ENCODE peak calls at places on chromosomes 11 and 22, in seven cellular contexts. One of them, this sample, is unnamed.

GRCh38 chr11:8180469-8180868 is 11.6 kb upstream of the RIC3 start:
- DNase-seq in effector memory CD4-positive, alpha-beta T cell: no peak
- DNase-seq in neuronal stem cell: no peak
- DNase-seq in A549: no peak
- DNase-seq in right lobe of liver: no peak
- DNase-seq in GM23338: peak
- DNase-seq in cardiac muscle cell: no peak
- DNase-seq in this sample: no peak

GRCh38 chr11:73185680-73186293 is 32.3 kb upstream of the P2RY2 start:
- DNase-seq in neuronal stem cell: no peak
- DNase-seq in cardiac muscle cell: peak
- DNase-seq in right lobe of liver: no peak
- DNase-seq in A549: peak
- DNase-seq in GM23338: no peak
- DNase-seq in effector memory CD4-positive, alpha-beta T cell: no peak
- DNase-seq in this sample: no peak

GRCh38 chr22:16957781-16958180 is 50.2 kb downstream of the GAB4 start:
- DNase-seq in A549: no peak
- DNase-seq in cardiac muscle cell: no peak
- DNase-seq in GM23338: no peak
- DNase-seq in effector memory CD4-positive, alpha-beta T cell: no peak
- DNase-seq in right lobe of liver: no peak
- DNase-seq in neuronal stem cell: no peak
- DNase-seq in this sample: no peak

GRCh38 chr11:26188559-26188958 is 143.4 kb upstream of the ANO3 start:
- DNase-seq in right lobe of liver: no peak
- DNase-seq in effector memory CD4-positive, alpha-beta T cell: no peak
- DNase-seq in neuronal stem cell: no peak
- DNase-seq in GM23338: no peak
- DNase-seq in A549: no peak
- DNase-seq in cardiac muscle cell: peak
- DNase-seq in this sample: no peak

GRCh38 chr22:46800102-46800857 is 37.8 kb downstream of the TBC1D22A start:
- DNase-seq in GM23338: no peak
- DNase-seq in cardiac muscle cell: no peak
- DNase-seq in effector memory CD4-positive, alpha-beta T cell: no peak
- DNase-seq in right lobe of liver: no peak
- DNase-seq in A549: no peak
- DNase-seq in neuronal stem cell: no peak
- DNase-seq in this sample: no peak

GRCh38 chr11:27718346-27718852 is 18.1 kb upstream of the BDNF start:
- DNase-seq in cardiac muscle cell: peak
- DNase-seq in right lobe of liver: no peak
- DNase-seq in GM23338: peak
- DNase-seq in neuronal stem cell: peak
- DNase-seq in effector memory CD4-positive, alpha-beta T cell: no peak
- DNase-seq in A549: peak
- DNase-seq in this sample: peak

GRCh38 chr11:127531167-127531566 is 530.6 kb upstream of the KIRREL3 start:
- DNase-seq in right lobe of liver: no peak
- DNase-seq in GM23338: no peak
- DNase-seq in A549: no peak
- DNase-seq in neuronal stem cell: no peak
- DNase-seq in effector memory CD4-positive, alpha-beta T cell: no peak
- DNase-seq in cardiac muscle cell: no peak
- DNase-seq in this sample: no peak

GRCh38 chr11:132008872-132009271 is 638.5 kb downstream of the NTM start:
- DNase-seq in cardiac muscle cell: no peak
- DNase-seq in right lobe of liver: no peak
- DNase-seq in neuronal stem cell: peak
- DNase-seq in effector memory CD4-positive, alpha-beta T cell: no peak
- DNase-seq in A549: no peak
- DNase-seq in GM23338: peak
- DNase-seq in this sample: no peak

GRCh38 chr22:16915711-16916110 is 90.5 kb upstream of the XKR3 start:
- DNase-seq in neuronal stem cell: no peak
- DNase-seq in right lobe of liver: no peak
- DNase-seq in cardiac muscle cell: no peak
- DNase-seq in GM23338: no peak
- DNase-seq in effector memory CD4-positive, alpha-beta T cell: no peak
- DNase-seq in A549: no peak
- DNase-seq in this sample: no peak

GRCh38 chr22:44112191-44112590 is 68.5 kb upstream of the PARVG start:
- DNase-seq in cardiac muscle cell: no peak
- DNase-seq in right lobe of liver: no peak
- DNase-seq in effector memory CD4-positive, alpha-beta T cell: no peak
- DNase-seq in A549: no peak
- DNase-seq in GM23338: no peak
- DNase-seq in neuronal stem cell: no peak
- DNase-seq in this sample: no peak

GRCh38 chr11:129814244-129814992 is 1.2 kb upstream of the TMEM45B start:
- DNase-seq in A549: no peak
- DNase-seq in neuronal stem cell: no peak
- DNase-seq in effector memory CD4-positive, alpha-beta T cell: peak
- DNase-seq in cardiac muscle cell: no peak
- DNase-seq in GM23338: peak
- DNase-seq in right lobe of liver: no peak
- DNase-seq in this sample: no peak

GRCh38 chr11:32100495-32100894 is 9.6 kb downstream of the RCN1 start:
- DNase-seq in neuronal stem cell: no peak
- DNase-seq in right lobe of liver: no peak
- DNase-seq in A549: no peak
- DNase-seq in cardiac muscle cell: peak
- DNase-seq in effector memory CD4-positive, alpha-beta T cell: no peak
- DNase-seq in GM23338: no peak
- DNase-seq in this sample: no peak

GRCh38 chr22:24426436-24426835 is 963 bp upstream of the ADORA2A start:
- DNase-seq in right lobe of liver: no peak
- DNase-seq in GM23338: no peak
- DNase-seq in cardiac muscle cell: no peak
- DNase-seq in A549: no peak
- DNase-seq in effector memory CD4-positive, alpha-beta T cell: no peak
- DNase-seq in neuronal stem cell: no peak
- DNase-seq in this sample: no peak

GRCh38 chr11:17384002-17384511 is 4.4 kb downstream of the KCNJ11 start:
- DNase-seq in neuronal stem cell: peak
- DNase-seq in effector memory CD4-positive, alpha-beta T cell: peak
- DNase-seq in cardiac muscle cell: peak
- DNase-seq in A549: peak
- DNase-seq in right lobe of liver: peak
- DNase-seq in GM23338: peak
- DNase-seq in this sample: peak

GRCh38 chr11:117704416-117705150 is 92.4 kb downstream of the DSCAML1 start:
- DNase-seq in effector memory CD4-positive, alpha-beta T cell: no peak
- DNase-seq in right lobe of liver: no peak
- DNase-seq in GM23338: no peak
- DNase-seq in neuronal stem cell: no peak
- DNase-seq in cardiac muscle cell: no peak
- DNase-seq in A549: no peak
- DNase-seq in this sample: peak

GRCh38 chr11:42591841-42592240 is 720.0 kb upstream of the API5 start:
- DNase-seq in A549: no peak
- DNase-seq in cardiac muscle cell: no peak
- DNase-seq in GM23338: no peak
- DNase-seq in right lobe of liver: no peak
- DNase-seq in neuronal stem cell: no peak
- DNase-seq in effector memory CD4-positive, alpha-beta T cell: no peak
- DNase-seq in this sample: no peak

GRCh38 chr11:15006139-15006759 is 34.1 kb upstream of the CALCA start:
- DNase-seq in A549: no peak
- DNase-seq in effector memory CD4-positive, alpha-beta T cell: no peak
- DNase-seq in right lobe of liver: no peak
- DNase-seq in neuronal stem cell: no peak
- DNase-seq in cardiac muscle cell: peak
- DNase-seq in GM23338: peak
- DNase-seq in this sample: no peak
- H3K27ac ChIP-seq in A549: no peak
- H3K27ac ChIP-seq in effector memory CD4-positive, alpha-beta T cell: no peak
- H3K27ac ChIP-seq in right lobe of liver: no peak
- H3K27ac ChIP-seq in neuronal stem cell: no peak
- H3K27ac ChIP-seq in cardiac muscle cell: no peak
- H3K27ac ChIP-seq in GM23338: no peak
- H3K27ac ChIP-seq in this sample: no peak

DNA sequence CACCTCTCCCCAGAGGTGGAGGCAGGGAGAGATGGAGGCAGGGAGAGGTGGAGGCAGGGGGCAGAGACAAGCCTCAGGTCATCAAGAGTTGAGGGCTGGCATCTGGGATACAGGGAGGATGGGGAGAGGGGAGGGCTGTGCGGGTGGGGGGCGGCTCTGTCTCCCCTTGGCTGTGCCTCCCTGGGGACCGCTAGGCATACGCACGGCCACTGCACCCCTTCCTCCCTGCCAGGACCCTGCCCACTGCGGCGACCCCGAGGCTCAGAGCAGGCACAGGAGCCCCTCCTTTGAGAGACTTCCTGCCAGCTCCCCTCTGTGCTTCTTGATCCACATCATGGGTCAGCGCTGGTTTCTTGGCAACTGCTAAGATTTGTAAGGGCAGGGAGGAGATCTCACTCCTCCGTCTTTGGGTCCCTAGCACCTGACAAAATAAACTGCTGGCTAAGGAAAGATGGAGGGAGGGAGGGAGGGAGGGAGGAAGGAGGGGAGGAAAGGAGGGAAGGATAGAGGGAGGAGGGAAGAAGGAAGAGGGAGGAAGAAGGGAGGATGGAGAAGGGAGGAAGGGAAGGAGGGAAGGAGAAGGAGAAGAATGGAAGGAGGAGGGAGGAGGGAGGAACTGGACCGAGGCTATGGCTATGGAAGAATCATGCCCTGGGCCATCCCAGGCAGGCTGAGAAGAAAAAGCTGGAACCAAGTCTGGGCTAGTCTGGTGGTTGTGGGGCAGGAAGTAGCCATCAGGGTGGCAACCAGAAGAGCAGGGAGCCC is 18.5 kb downstream of the PRR33 start:
- DNase-seq in cardiac muscle cell: peak
- DNase-seq in A549: no peak
- DNase-seq in neuronal stem cell: no peak
- DNase-seq in GM23338: no peak
- DNase-seq in right lobe of liver: no peak
- DNase-seq in effector memory CD4-positive, alpha-beta T cell: no peak
- DNase-seq in this sample: no peak
- H3K27ac ChIP-seq in cardiac muscle cell: no peak
- H3K27ac ChIP-seq in A549: no peak
- H3K27ac ChIP-seq in neuronal stem cell: no peak
- H3K27ac ChIP-seq in GM23338: no peak
- H3K27ac ChIP-seq in right lobe of liver: no peak
- H3K27ac ChIP-seq in effector memory CD4-positive, alpha-beta T cell: peak
- H3K27ac ChIP-seq in this sample: no peak

DNA sequence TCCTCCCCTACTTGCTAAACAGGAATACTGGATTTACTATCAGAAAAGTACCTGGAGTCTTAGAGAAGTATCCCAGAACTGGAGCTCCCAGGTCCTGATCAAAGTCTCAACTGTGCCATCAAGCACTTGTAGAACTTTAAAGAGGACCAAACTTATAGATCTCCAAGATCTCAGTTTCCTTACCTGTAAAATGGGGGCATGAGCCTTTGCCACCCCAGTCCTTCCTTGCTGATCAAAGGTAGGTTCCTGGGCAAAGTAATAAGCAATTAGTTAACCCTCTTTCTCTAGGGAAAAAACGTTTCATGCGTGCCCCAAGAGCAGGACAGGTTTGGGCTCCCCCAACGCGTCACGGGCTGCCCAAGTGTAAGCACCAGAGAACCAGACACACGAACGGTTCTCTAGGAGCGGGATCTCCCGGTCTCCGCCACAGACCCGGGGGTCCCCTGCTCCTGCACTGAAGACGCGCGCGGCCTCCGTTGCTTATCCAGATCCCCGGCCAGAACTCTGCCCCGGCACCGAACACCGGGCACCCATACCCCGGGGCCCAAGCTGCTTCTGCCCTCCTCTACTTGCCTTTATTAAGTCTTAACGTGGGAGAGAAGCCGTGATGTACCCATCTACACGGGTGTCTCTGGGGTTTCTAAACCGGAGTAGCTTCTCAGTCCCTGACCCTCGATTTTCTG is 505 bp downstream of the ZNF214 start:
- DNase-seq in neuronal stem cell: no peak
- DNase-seq in cardiac muscle cell: peak
- DNase-seq in GM23338: peak
- DNase-seq in A549: no peak
- DNase-seq in right lobe of liver: peak
- DNase-seq in effector memory CD4-positive, alpha-beta T cell: no peak
- DNase-seq in this sample: no peak
- H3K27ac ChIP-seq in neuronal stem cell: peak
- H3K27ac ChIP-seq in cardiac muscle cell: peak
- H3K27ac ChIP-seq in GM23338: no peak
- H3K27ac ChIP-seq in A549: peak
- H3K27ac ChIP-seq in right lobe of liver: peak
- H3K27ac ChIP-seq in effector memory CD4-positive, alpha-beta T cell: no peak
- H3K27ac ChIP-seq in this sample: peak

GRCh38 chr11:1271002-1271401 is 38.4 kb downstream of the TOLLIP start:
- DNase-seq in neuronal stem cell: no peak
- DNase-seq in GM23338: no peak
- DNase-seq in effector memory CD4-positive, alpha-beta T cell: no peak
- DNase-seq in right lobe of liver: no peak
- DNase-seq in cardiac muscle cell: peak
- DNase-seq in A549: no peak
- DNase-seq in this sample: no peak

GRCh38 chr11:1269957-1270356 is 39.5 kb downstream of the TOLLIP start:
- DNase-seq in effector memory CD4-positive, alpha-beta T cell: no peak
- DNase-seq in cardiac muscle cell: no peak
- DNase-seq in neuronal stem cell: no peak
- DNase-seq in right lobe of liver: no peak
- DNase-seq in GM23338: no peak
- DNase-seq in A549: no peak
- DNase-seq in this sample: no peak

GRCh38 chr11:1270476-1270875 is 39.0 kb downstream of the TOLLIP start:
- DNase-seq in neuronal stem cell: no peak
- DNase-seq in GM23338: no peak
- DNase-seq in cardiac muscle cell: no peak
- DNase-seq in right lobe of liver: no peak
- DNase-seq in effector memory CD4-positive, alpha-beta T cell: no peak
- DNase-seq in A549: no peak
- DNase-seq in this sample: no peak

GRCh38 chr11:1271406-1271805 is 38.0 kb downstream of the TOLLIP start:
- DNase-seq in right lobe of liver: no peak
- DNase-seq in neuronal stem cell: no peak
- DNase-seq in A549: no peak
- DNase-seq in cardiac muscle cell: no peak
- DNase-seq in GM23338: no peak
- DNase-seq in effector memory CD4-positive, alpha-beta T cell: no peak
- DNase-seq in this sample: no peak

DNA sequence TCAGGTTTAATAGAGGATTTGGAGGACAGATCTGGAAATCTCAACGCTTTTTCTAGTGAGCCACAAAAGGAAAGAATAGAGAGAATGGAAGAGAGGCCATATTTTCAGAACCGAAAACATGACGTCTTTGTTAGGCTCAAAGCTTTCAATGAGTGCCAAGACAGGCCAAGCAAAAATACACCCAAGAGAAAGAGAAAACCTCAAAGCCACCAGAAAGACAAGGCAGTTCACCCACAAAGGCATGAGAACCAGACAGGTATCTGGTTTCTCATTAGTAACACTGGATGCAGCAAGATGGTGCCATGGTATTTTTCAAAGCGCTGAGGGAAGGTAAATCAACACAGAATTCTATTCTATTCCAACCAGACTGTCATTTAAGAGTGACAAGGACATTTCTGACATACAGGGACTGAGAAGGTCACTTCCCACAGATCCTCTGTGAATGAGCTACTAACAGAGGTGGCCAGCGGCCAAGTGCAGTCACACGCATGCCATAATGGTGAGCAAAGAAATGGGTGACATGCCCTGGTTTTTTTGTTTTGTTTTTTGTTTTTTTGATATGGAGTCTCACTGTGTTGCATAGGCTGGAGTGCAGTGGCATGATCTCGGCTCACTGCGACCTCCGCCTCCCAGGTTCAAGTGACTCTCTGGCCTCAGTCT is 41.9 kb downstream of the TOLLIP start:
- DNase-seq in cardiac muscle cell: no peak
- DNase-seq in GM23338: no peak
- DNase-seq in right lobe of liver: no peak
- DNase-seq in A549: no peak
- DNase-seq in effector memory CD4-positive, alpha-beta T cell: no peak
- DNase-seq in neuronal stem cell: no peak
- DNase-seq in this sample: no peak
- H3K27ac ChIP-seq in cardiac muscle cell: no peak
- H3K27ac ChIP-seq in GM23338: no peak
- H3K27ac ChIP-seq in right lobe of liver: no peak
- H3K27ac ChIP-seq in A549: no peak
- H3K27ac ChIP-seq in effector memory CD4-positive, alpha-beta T cell: no peak
- H3K27ac ChIP-seq in neuronal stem cell: no peak
- H3K27ac ChIP-seq in this sample: no peak

This sample was measured in caudate nucleus.